ENCODE peak calls at places on chromosomes 6 and 20, in five cellular contexts. S, X, Z, V and O are unnamed samples.

GRCh38 chr6:15872252-15873103 is 209.7 kb upstream of the DTNBP1 start:
- DNase-seq in Z (no peak), V (no peak), X (no peak), S (no peak), O (no peak)

GRCh38 chr20:60446273-60447111 is 488.3 kb downstream of the CDH26 start:
- DNase-seq in Z (no peak), V (no peak), S (no peak), X (no peak), O (no peak)

GRCh38 chr20:46021361-46022359 is 7.4 kb upstream of the SLC12A5 start:
- DNase-seq in V (peak; percentile 95), X (peak; percentile 38), Z (no peak), S (peak; percentile 99), O (peak; percentile 79)

GRCh38 chr6:148169701-148170100 is 172.9 kb upstream of the SASH1 start:
- DNase-seq in S (no peak), V (peak; percentile 37), X (no peak), Z (no peak), O (no peak)

GRCh38 chr6:26412225-26412624 is 10.2 kb downstream of the BTN3A1 start:
- DNase-seq in S (no peak), Z (no peak), V (no peak), X (no peak), O (no peak)

GRCh38 chr6:149478631-149479314 is 6.0 kb downstream of the ZC3H12D start:
- DNase-seq in Z (no peak), S (no peak), V (no peak), X (no peak), O (no peak)

GRCh38 chr6:20712011-20712410 is 177.8 kb downstream of the CDKAL1 start:
- DNase-seq in X (no peak), Z (no peak), S (no peak), V (no peak), O (no peak)

GRCh38 chr6:35296931-35297330 is 687 bp upstream of the DEF6 start:
- DNase-seq in V (no peak), Z (no peak), X (no peak), S (no peak), O (no peak)

GRCh38 chr20:44496976-44497375 is 21.3 kb downstream of the TTPAL start:
- DNase-seq in S (no peak), V (no peak), Z (peak; percentile 67), X (peak; percentile 21), O (peak; percentile 23)

GRCh38 chr6:166987930-166988329 is 11.3 kb upstream of the CEP43 start:
- DNase-seq in S (no peak), V (no peak), X (no peak), Z (no peak), O (no peak)

GRCh38 chr6:166318649-166319600 is 10.7 kb upstream of the PRR18 start:
- DNase-seq in V (no peak), X (no peak), S (no peak), Z (no peak), O (no peak)

GRCh38 chr20:57122481-57123138 is 143.8 kb downstream of the BMP7 start:
- DNase-seq in X (no peak), V (no peak), Z (no peak), S (no peak), O (no peak)

GRCh38 chr6:140857734-140858380 is 1274.9 kb upstream of the GJE1 start:
- DNase-seq in X (no peak), S (no peak), Z (peak; percentile 76), V (no peak), O (no peak)

GRCh38 chr6:138572885-138573284 is 73.6 kb upstream of the NHSL1 start:
- DNase-seq in V (no peak), Z (no peak), X (no peak), S (no peak), O (no peak)

GRCh38 chr6:53721766-53722165 is 56.2 kb upstream of the KLHL31 start:
- DNase-seq in S (no peak), X (no peak), V (no peak), Z (no peak), O (no peak)